ENCODE peak calls at places on chromosomes 4 and X, in eight cellular contexts. X is activated CD8-positive, alpha-beta memory T cell treated with anti-CD3 and anti-CD28 coated beads for 4 hours; E is activated T-cell treated with anti-CD3 and anti-CD28 coated beads for 24 hours; Z is right lobe of liver; O is lower lobe of right lung; Q is NCI-H1092 treated with DMSO at 0.1 percent for 48 hours; B is GM06990; G is HFF-Myc. F is an unnamed sample.

GRCh38 chr4:159319027-159319426 is 216.1 kb downstream of the RAPGEF2 start:
- DNase-seq in G (no peak), B (no peak), X (no peak), Q (no peak), Z (no peak), O (no peak), E (no peak), F (no peak)

GRCh38 chrX:75276666-75277065 is 2.8 kb downstream of the UPRT start:
- DNase-seq in Z (no peak), B (no peak), O (no peak), Q (no peak), E (no peak), X (no peak), G (no peak), F (no peak)

GRCh38 chrX:69163936-69164741 is 1.1 kb downstream of the PJA1 start:
- DNase-seq in Z (no peak), Q (peak), E (peak), G (no peak), O (peak), X (peak), B (peak), F (peak)

GRCh38 chr4:74975848-74976824 is 43.2 kb downstream of the PARM1 start:
- DNase-seq in Z (no peak), G (no peak), X (no peak), E (no peak), Q (no peak), B (no peak), O (no peak), F (no peak)

GRCh38 chrX:55742649-55743048 is 25.1 kb downstream of the RRAGB start:
- DNase-seq in B (no peak), X (no peak), G (no peak), O (no peak), E (no peak), Q (no peak), Z (no peak), F (no peak)

GRCh38 chr4:113961322-113961698 is 18.1 kb downstream of the ARSJ start:
- DNase-seq in G (no peak), O (no peak), X (no peak), E (no peak), Q (peak), B (no peak), Z (no peak), F (no peak)

GRCh38 chrX:25810202-25810601 is 327.9 kb upstream of the MAGEB18 start:
- DNase-seq in G (no peak), E (no peak), O (no peak), B (no peak), Q (no peak), Z (no peak), X (no peak), F (no peak)

GRCh38 chrX:64198046-64198445 is 7.5 kb downstream of the AMER1 start:
- DNase-seq in Q (no peak), G (no peak), B (no peak), E (no peak), X (no peak), Z (no peak), O (no peak), F (no peak)

GRCh38 chrX:40109288-40110008 is 11.7 kb upstream of the BCOR start:
- DNase-seq in E (no peak), O (peak), Z (peak), X (no peak), Q (peak), G (no peak), B (no peak), F (peak)

GRCh38 chr4:177386416-177386815 is 55.8 kb downstream of the AGA start:
- DNase-seq in Z (no peak), E (no peak), B (no peak), O (no peak), G (no peak), X (no peak), Q (no peak), F (no peak)